ENCODE peak calls at places on chromosomes 16 and 17, in five cellular contexts. R, D, X, Q and A are unnamed samples.

GRCh38 chr16:50301626-50302471 is 35.5 kb downstream of the ADCY7 start:
- DNase-seq in R (no peak), D (no peak), X (no peak), Q (peak; percentile 37), A (no peak)

GRCh38 chr16:22381392-22381791 is 7.0 kb upstream of the CDR2 start:
- DNase-seq in R (no peak), D (no peak), X (no peak), Q (no peak), A (no peak)

GRCh38 chr17:66661411-66661843 is 173.5 kb upstream of the CACNG5 start:
- DNase-seq in R (no peak), D (no peak), X (no peak), Q (no peak), A (no peak)

GRCh38 chr17:78779848-78780247 is 2.2 kb downstream of the CYTH1 start:
- DNase-seq in R (peak; percentile 65), D (no peak), X (no peak), Q (no peak), A (no peak)

GRCh38 chr17:41559548-41559947 is 12.3 kb downstream of the KRT9 start:
- DNase-seq in R (no peak), D (no peak), X (no peak), Q (no peak), A (no peak)

GRCh38 chr16:89623511-89624232 is 10.2 kb downstream of the DPEP1 start:
- DNase-seq in R (no peak), D (no peak), X (no peak), Q (no peak), A (no peak)

GRCh38 chr16:85327731-85328664 is 215.7 kb upstream of the CIBAR2 start:
- DNase-seq in R (no peak), D (no peak), X (peak; percentile 66), Q (peak; percentile 46), A (peak; percentile 73)

GRCh38 chr17:77301694-77302087 is 160.9 kb downstream of the SEC14L1 start:
- DNase-seq in R (no peak), D (no peak), X (no peak), Q (no peak), A (no peak)

GRCh38 chr16:48537275-48537674 is 72.7 kb downstream of the N4BP1 start:
- DNase-seq in R (no peak), D (no peak), X (no peak), Q (no peak), A (no peak)

GRCh38 chr16:59412275-59412841 is 678.2 kb upstream of the GOT2 start:
- DNase-seq in R (no peak), D (no peak), X (no peak), Q (no peak), A (no peak)

GRCh38 chr16:81905277-81905676 is 106.0 kb downstream of the SDR42E1 start:
- DNase-seq in R (no peak), D (no peak), X (no peak), Q (no peak), A (no peak)

GRCh38 chr17:1413281-1413791 is 13.3 kb upstream of the YWHAE start:
- DNase-seq in R (peak; percentile 26), D (no peak), X (no peak), Q (peak; percentile 39), A (no peak)

GRCh38 chr17:67824735-67825626 is at the start of gene BPTF:
- DNase-seq in R (peak; percentile 94), D (peak; percentile 61), X (peak; percentile 93), Q (peak; percentile 77), A (peak; percentile 90)

GRCh38 chr16:17078950-17079631 is 391.7 kb downstream of the XYLT1 start:
- DNase-seq in R (no peak), D (no peak), X (no peak), Q (no peak), A (no peak)

GRCh38 chr16:85610059-85610445 is 3.1 kb upstream of the GSE1 start:
- DNase-seq in R (peak; percentile 25), D (no peak), X (no peak), Q (no peak), A (no peak)

GRCh38 chr16:17375388-17376304 is 95.1 kb downstream of the XYLT1 start:
- DNase-seq in R (no peak), D (no peak), X (no peak), Q (no peak), A (peak; percentile 33)

GRCh38 chr16:49021136-49021535 is 260.5 kb downstream of the CBLN1 start:
- DNase-seq in R (no peak), D (no peak), X (peak; percentile 18), Q (peak; percentile 83), A (no peak)

GRCh38 chr16:70747703-70748631 is 53.0 kb downstream of the VAC14 start:
- DNase-seq in R (no peak), D (no peak), X (no peak), Q (no peak), A (no peak)

GRCh38 chr16:23432176-23433128 is 20.5 kb downstream of the COG7 start:
- DNase-seq in R (no peak), D (no peak), X (no peak), Q (no peak), A (no peak)

GRCh38 chr16:3431779-3432219 is 11.5 kb downstream of the ZNF597 start:
- DNase-seq in R (peak; percentile 19), D (no peak), X (no peak), Q (no peak), A (no peak)

GRCh38 chr17:71224824-71225575 is 895.8 kb upstream of the SOX9 start:
- DNase-seq in R (peak; percentile 16), D (no peak), X (no peak), Q (peak; percentile 20), A (no peak)

GRCh38 chr16:58222532-58223316 is 24.8 kb upstream of the CSNK2A2 start:
- DNase-seq in R (no peak), D (no peak), X (no peak), Q (no peak), A (no peak)

GRCh38 chr16:50172195-50172922 is 19.3 kb downstream of the TENT4B start:
- DNase-seq in R (no peak), D (no peak), X (no peak), Q (no peak), A (no peak)

GRCh38 chr16:30028438-30029093 is 2.5 kb downstream of the TLCD3B start:
- DNase-seq in R (no peak), D (no peak), X (peak; percentile 92), Q (no peak), A (no peak)

GRCh38 chr17:67891481-67892119 is 66.3 kb downstream of the BPTF start:
- DNase-seq in R (peak; percentile 14), D (no peak), X (no peak), Q (peak; percentile 12), A (peak; percentile 36)

DNA sequence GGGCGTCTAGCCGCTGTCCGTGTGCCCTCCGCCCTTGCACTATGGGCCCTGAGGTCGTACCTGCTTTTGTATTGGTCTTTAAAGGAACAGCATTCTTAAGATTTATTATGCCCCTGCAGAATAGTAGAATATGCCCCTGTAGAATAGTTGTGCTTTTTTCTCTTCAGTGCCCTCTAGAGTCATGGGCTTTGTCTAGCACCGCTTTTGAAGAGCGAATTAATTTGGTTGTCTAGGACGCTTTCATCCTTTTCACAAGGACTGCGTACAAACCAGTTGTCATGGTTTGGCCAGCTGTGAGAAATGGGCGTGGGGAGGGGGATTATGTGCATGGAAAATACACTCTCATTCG is 615 bp downstream of the CEP95 start:
- DNase-seq in R (no peak), D (no peak), X (peak; percentile 30), Q (peak; percentile 71), A (no peak)
- TF ChIP-seq CTCF in R (peak; percentile 25), D (no peak), X (peak; percentile 19), Q (peak; percentile 62), A (no peak)

GRCh38 chr16:54268766-54269165 is 17.8 kb downstream of the IRX3 start:
- DNase-seq in R (no peak), D (no peak), X (no peak), Q (no peak), A (no peak)
- TF ChIP-seq CTCF in R (no peak), D (no peak), X (no peak), Q (no peak), A (no peak)

DNA sequence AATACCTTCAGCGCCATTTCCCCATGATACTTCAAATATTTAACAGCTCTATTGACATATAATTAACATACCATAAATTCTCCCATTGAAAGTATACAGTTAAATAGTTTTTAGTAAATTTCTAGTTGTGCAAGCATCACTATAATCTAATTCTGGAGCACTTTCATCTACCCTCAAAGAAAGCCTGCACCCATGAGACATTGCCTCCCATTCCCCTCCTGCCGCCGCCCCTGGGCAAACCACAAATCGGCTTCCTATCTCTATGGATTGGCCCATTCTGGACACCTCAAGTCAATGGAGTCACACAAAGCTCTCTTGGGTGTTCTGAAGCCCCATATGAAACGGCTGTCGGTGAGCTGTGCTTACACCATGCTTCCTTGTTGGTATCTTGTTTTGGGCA is 77.3 kb upstream of the CBX4 start:
- DNase-seq in R (no peak), D (no peak), X (no peak), Q (no peak), A (no peak)
- TF ChIP-seq CTCF in R (no peak), D (no peak), X (no peak), Q (no peak), A (no peak)

GRCh38 chr17:57404073-57404472 is 147.8 kb downstream of the MSI2 start:
- DNase-seq in R (no peak), D (no peak), X (no peak), Q (no peak), A (no peak)
- TF ChIP-seq CTCF in R (no peak), D (no peak), X (no peak), Q (no peak), A (no peak)

GRCh38 chr16:73219176-73219575 is 171.2 kb upstream of the ZFHX3 start:
- DNase-seq in R (no peak), D (no peak), X (no peak), Q (no peak), A (no peak)

GRCh38 chr16:73216932-73217331 is 169.0 kb upstream of the ZFHX3 start:
- DNase-seq in R (no peak), D (no peak), X (no peak), Q (no peak), A (no peak)

GRCh38 chr16:73214825-73215481 is 167.0 kb upstream of the ZFHX3 start:
- DNase-seq in R (no peak), D (no peak), X (no peak), Q (peak; percentile 68), A (no peak)

GRCh38 chr16:73215482-73216377 is 167.8 kb upstream of the ZFHX3 start:
- DNase-seq in R (no peak), D (no peak), X (no peak), Q (no peak), A (no peak)

DNA sequence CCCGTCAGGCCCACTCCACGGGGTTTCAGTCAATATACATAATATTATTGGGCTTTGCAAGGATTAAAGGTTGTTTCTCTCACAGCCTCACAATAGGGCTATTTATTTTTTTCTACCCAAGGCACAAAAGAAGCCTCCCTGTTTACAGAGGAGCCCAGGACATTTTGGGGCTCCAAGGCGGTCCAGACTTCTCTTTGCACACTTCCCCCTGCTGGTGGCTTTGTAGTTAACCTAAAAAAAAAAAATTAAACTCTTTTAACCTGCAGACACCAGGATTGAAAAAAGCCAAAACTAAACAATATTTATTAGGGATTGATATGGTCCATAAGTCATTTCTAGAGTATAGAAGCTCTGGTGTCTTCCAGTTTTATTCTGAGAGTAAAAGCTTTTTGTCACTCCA is 169.7 kb upstream of the ZFHX3 start:
- DNase-seq in R (no peak), D (no peak), X (no peak), Q (no peak), A (no peak)
- TF ChIP-seq CTCF in R (no peak), D (no peak), X (peak; percentile 22), Q (no peak), A (peak; percentile 65)

DNA sequence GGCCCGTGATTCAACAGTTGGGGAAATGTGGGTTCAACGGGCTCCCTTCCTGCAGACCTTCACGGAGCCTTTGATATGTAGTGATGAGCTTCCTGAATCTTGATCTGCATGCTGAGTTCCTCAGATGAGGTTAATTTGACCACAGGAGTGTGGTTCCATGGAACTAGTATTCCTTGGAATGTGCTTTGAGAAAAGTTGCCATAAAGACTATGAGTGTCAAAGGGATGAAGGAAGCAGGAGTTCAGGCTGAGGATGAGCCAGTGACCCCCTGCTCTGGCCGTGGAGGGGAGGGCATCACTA is 229.2 kb downstream of the MSI2 start:
- DNase-seq in R (no peak), D (no peak), X (no peak), Q (peak; percentile 49), A (no peak)
- TF ChIP-seq CTCF in R (no peak), D (no peak), X (no peak), Q (no peak), A (no peak)